ENCODE peak calls at places on chromosome 5, in five cellular contexts. P, S, Z, N and J are unnamed samples.

GRCh38 chr5:69138796-69139195 is 28.2 kb upstream of the CCNB1 start:
- DNase-seq in S (no peak), P (no peak), Z (no peak), N (no peak), J (no peak)

GRCh38 chr5:151459680-151460079 is 12.3 kb downstream of the SLC36A1 start:
- DNase-seq in Z (no peak), P (no peak), N (peak; percentile 29), S (no peak), J (no peak)

GRCh38 chr5:172251419-172251818 is 32.1 kb downstream of the UBTD2 start:
- DNase-seq in S (no peak), P (no peak), Z (no peak), N (no peak), J (no peak)

GRCh38 chr5:3310551-3311340 is 284.9 kb upstream of the IRX1 start:
- DNase-seq in P (no peak), S (no peak), Z (no peak), N (peak; percentile 62), J (peak; percentile 97)

GRCh38 chr5:143826909-143827514 is 15.1 kb downstream of the HMHB1 start:
- DNase-seq in Z (no peak), S (no peak), N (no peak), P (no peak), J (no peak)

GRCh38 chr5:109859537-109859936 is 169.8 kb downstream of the MAN2A1 start:
- DNase-seq in N (no peak), Z (no peak), P (no peak), S (no peak), J (no peak)

GRCh38 chr5:138645778-138646575 is 70.8 kb upstream of the HSPA9 start:
- DNase-seq in Z (peak; percentile 20), P (no peak), N (no peak), S (no peak), J (peak; percentile 34)

GRCh38 chr5:132176543-132176945 is 51.1 kb downstream of the P4HA2 start:
- DNase-seq in N (no peak), Z (no peak), P (no peak), S (no peak), J (no peak)

GRCh38 chr5:89302102-89302891 is 419.3 kb upstream of the MEF2C start:
- DNase-seq in N (no peak), P (no peak), Z (no peak), S (no peak), J (no peak)

GRCh38 chr5:54013556-54014157 is 296.7 kb downstream of the ARL15 start:
- DNase-seq in P (peak; percentile 30), S (no peak), Z (no peak), N (no peak), J (peak; percentile 80)

GRCh38 chr5:110965773-110966581 is 105.5 kb upstream of the TSLP start:
- DNase-seq in N (no peak), P (no peak), Z (no peak), S (no peak), J (no peak)

GRCh38 chr5:118953652-118954005 is 34.7 kb downstream of the DTWD2 start:
- DNase-seq in Z (no peak), S (no peak), P (no peak), N (no peak), J (no peak)

GRCh38 chr5:34494111-34494755 is 161.9 kb upstream of the RAI14 start:
- DNase-seq in S (no peak), Z (no peak), N (no peak), P (no peak), J (no peak)

GRCh38 chr5:96247097-96247675 is 185.9 kb downstream of the PCSK1 start:
- DNase-seq in P (no peak), S (peak; percentile 89), Z (no peak), N (no peak), J (no peak)

GRCh38 chr5:176614805-176615478 is 5.0 kb upstream of the GPRIN1 start:
- DNase-seq in N (no peak), P (no peak), Z (no peak), S (no peak), J (peak; percentile 86)

GRCh38 chr5:132256086-132256782 is 1.3 kb upstream of the PDLIM4 start:
- DNase-seq in P (no peak), Z (no peak), N (no peak), S (no peak), J (peak; percentile 24)

GRCh38 chr5:150352531-150353394 is 4.7 kb upstream of the TCOF1 start:
- DNase-seq in S (no peak), Z (no peak), P (no peak), N (no peak), J (no peak)

GRCh38 chr5:112113565-112113964 is 305.5 kb downstream of the EPB41L4A start:
- DNase-seq in P (no peak), N (no peak), Z (no peak), S (no peak), J (no peak)

GRCh38 chr5:133873936-133874585 is 94.4 kb downstream of the C5orf15 start:
- DNase-seq in N (no peak), Z (no peak), P (no peak), S (no peak), J (no peak)

GRCh38 chr5:115857621-115858349 is 16.1 kb downstream of the AP3S1 start:
- DNase-seq in N (no peak), Z (no peak), S (no peak), P (no peak), J (no peak)

GRCh38 chr5:175467983-175468698 is 10.2 kb upstream of the SFXN1 start:
- DNase-seq in S (no peak), Z (no peak), N (no peak), P (no peak), J (no peak)

GRCh38 chr5:62340392-62340791 is 34.4 kb downstream of the KIF2A start:
- DNase-seq in Z (no peak), P (no peak), N (no peak), S (no peak), J (no peak)

DNA sequence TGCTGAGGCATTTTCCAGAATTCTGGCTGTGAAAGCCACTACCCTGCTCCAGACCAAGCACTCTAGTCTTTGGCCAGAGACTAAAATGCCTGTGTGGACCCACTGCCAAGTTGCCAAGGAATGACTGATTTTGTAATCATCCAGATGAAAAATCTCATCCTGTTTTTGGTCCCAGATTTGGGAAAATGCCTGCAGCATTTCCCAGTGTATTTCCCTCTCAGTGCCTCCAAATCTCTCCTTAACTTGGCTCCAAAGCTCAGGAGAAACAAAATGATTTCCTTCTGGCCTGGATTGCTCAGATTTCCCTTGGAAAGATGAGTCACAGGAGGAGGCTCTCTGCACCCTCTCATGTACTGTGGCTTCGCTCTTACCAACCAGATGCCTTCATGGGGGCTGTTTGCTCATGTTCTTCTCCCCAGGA is 335.2 kb upstream of the TARS1 start:
- DNase-seq in Z (no peak), P (no peak), N (no peak), S (no peak), J (no peak)
- H3K9me3 ChIP-seq in Z (peaks cover 70% of the 10 kb centered on the region), P (peaks cover 4% of the 10 kb centered on the region), N (no peaks in the 10 kb centered on the region), S (peaks cover 13% of the 10 kb centered on the region), J (peaks cover 10% of the 10 kb centered on the region)

DNA sequence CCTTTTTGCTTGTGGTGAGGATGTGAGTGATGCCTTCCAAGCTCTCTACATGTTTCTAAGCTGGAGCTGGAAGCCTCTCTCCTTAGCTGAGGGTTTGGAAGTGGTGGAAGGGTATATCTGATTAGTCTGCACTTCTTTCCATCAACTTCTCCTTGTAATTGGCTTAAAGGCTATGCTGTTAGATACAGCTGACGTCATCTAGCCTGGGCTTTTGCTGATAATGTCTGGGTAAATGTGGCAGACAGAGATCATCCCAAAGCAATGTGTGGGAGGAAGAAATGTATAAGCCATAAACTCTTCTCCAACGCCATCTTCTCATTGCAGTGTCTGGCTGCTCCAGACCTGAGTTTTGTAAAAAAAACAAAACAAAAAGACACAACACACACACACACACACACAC is 29.3 kb downstream of the ZNF354C start:
- DNase-seq in S (no peak), N (no peak), P (no peak), Z (no peak), J (no peak)
- H3K9me3 ChIP-seq in S (peaks cover 97% of the 10 kb centered on the region), N (no peaks in the 10 kb centered on the region), P (peaks cover 95% of the 10 kb centered on the region), Z (peaks cover 99% of the 10 kb centered on the region), J (peaks cover 67% of the 10 kb centered on the region)

GRCh38 chr5:93716453-93716852 is 24.9 kb downstream of the POU5F2 start:
- DNase-seq in P (no peak), S (no peak), Z (no peak), N (no peak), J (no peak)

GRCh38 chr5:93715327-93715726 is 26.1 kb downstream of the POU5F2 start:
- DNase-seq in S (no peak), N (no peak), P (no peak), Z (no peak), J (no peak)

GRCh38 chr5:93721045-93721444 is 20.4 kb downstream of the POU5F2 start:
- DNase-seq in S (no peak), N (no peak), P (no peak), Z (no peak), J (no peak)

GRCh38 chr5:93717162-93717561 is 24.2 kb downstream of the POU5F2 start:
- DNase-seq in N (no peak), P (no peak), S (no peak), Z (no peak), J (no peak)

DNA sequence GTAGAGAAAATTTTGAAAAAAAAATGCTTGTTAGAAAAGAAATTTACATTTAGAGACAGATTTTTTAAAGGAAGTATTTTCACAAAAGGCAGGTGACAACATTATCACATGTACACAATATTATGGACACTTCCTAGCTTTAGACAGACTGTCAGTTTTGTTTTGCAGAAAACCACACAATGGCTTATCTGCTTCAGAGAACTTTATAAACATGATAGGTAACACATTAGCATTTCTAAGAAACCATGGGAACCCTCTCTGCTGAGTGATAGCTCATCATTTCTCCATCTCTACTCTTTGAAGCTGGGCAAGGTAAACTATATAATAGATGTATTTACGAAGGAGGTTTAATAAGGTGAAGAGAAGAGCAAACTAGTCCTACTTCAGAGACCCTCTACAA is 25.6 kb downstream of the POU5F2 start:
- DNase-seq in S (no peak), Z (no peak), N (no peak), P (no peak), J (no peak)
- H3K9me3 ChIP-seq in S (no peaks in the 10 kb centered on the region), Z (no peaks in the 10 kb centered on the region), N (no peaks in the 10 kb centered on the region), P (no peaks in the 10 kb centered on the region), J (no peaks in the 10 kb centered on the region)

GRCh38 chr5:180852510-180852909 is 8.6 kb downstream of the ZFP62 start:
- DNase-seq in S (no peak), Z (no peak), N (no peak), P (no peak), J (no peak)

GRCh38 chr5:180848265-180848664 is 12.8 kb downstream of the ZFP62 start:
- DNase-seq in S (no peak), N (no peak), Z (no peak), P (no peak), J (no peak)

GRCh38 chr5:180849827-180850226 is 11.2 kb downstream of the ZFP62 start:
- DNase-seq in Z (no peak), P (no peak), S (no peak), N (no peak), J (no peak)

GRCh38 chr5:180848878-180849277 is 12.2 kb downstream of the ZFP62 start:
- DNase-seq in N (no peak), P (no peak), Z (no peak), S (no peak), J (no peak)

DNA sequence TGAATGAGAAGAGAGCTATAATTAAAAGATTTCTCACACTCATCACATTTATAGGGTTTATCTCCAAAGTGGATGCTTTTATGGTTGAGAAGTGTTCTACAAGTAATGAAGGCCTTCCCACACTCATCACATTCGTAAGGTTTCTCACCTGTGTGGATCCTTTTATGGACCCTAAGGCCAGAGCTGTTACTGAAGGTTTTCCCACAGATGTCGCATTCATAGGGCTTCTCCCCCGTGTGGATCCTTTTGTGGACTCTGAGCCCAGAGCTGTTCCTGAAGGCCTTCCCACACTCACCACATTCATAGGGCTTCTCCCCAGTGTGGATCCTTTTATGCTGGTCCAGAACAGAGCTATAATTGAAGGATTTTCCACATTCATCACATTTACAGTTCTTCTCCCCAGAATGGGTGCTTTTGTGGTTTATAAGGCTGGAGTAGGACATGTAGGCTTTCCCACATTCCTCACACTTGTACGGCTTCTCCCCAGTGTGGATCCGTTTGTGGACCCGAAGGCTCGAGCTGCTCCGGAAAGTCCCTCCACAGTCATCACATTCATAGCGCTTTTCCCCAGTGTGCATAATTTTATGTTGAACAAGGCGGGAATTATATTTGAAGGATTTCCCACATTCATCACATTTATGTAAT is 10.5 kb downstream of the ZFP62 start:
- DNase-seq in P (no peak), S (no peak), Z (no peak), N (no peak), J (no peak)
- H3K9me3 ChIP-seq in P (peaks cover 38% of the 10 kb centered on the region), S (peaks cover 42% of the 10 kb centered on the region), Z (peaks cover 36% of the 10 kb centered on the region), N (no peaks in the 10 kb centered on the region), J (peaks cover 34% of the 10 kb centered on the region)